ENCODE peak calls at places on chromosomes 4 and X, in six cellular contexts. One of them, this sample, is unnamed.

GRCh38 chrX:15761564-15762191 is 23.6 kb downstream of the CA5B start:
- DNase-seq in HCT116: no peak
- DNase-seq in spleen: no peak
- DNase-seq in SK-N-SH: peak
- DNase-seq in HepG2: no peak
- DNase-seq in vagina: no peak
- DNase-seq in this sample: no peak

GRCh38 chrX:125977851-125978250 is 188.2 kb downstream of the DCAF12L2 start:
- DNase-seq in HCT116: no peak
- DNase-seq in spleen: no peak
- DNase-seq in SK-N-SH: no peak
- DNase-seq in HepG2: no peak
- DNase-seq in vagina: no peak
- DNase-seq in this sample: no peak

GRCh38 chr4:128060130-128060619 is 937 bp upstream of the LARP1B start:
- DNase-seq in HCT116: no peak
- DNase-seq in spleen: no peak
- DNase-seq in SK-N-SH: peak
- DNase-seq in HepG2: no peak
- DNase-seq in vagina: no peak
- DNase-seq in this sample: no peak

GRCh38 chrX:15334561-15334960 is 762 bp downstream of the PIGA start:
- DNase-seq in HCT116: no peak
- DNase-seq in spleen: no peak
- DNase-seq in SK-N-SH: no peak
- DNase-seq in HepG2: no peak
- DNase-seq in vagina: no peak
- DNase-seq in this sample: no peak

GRCh38 chrX:135000516-135000915 is 9.7 kb downstream of the SMIM10 start:
- DNase-seq in HCT116: no peak
- DNase-seq in spleen: no peak
- DNase-seq in SK-N-SH: no peak
- DNase-seq in HepG2: no peak
- DNase-seq in vagina: no peak
- DNase-seq in this sample: no peak

GRCh38 chrX:103734125-103734760 is 23.5 kb downstream of the TMEM31 start:
- DNase-seq in HCT116: no peak
- DNase-seq in spleen: no peak
- DNase-seq in SK-N-SH: no peak
- DNase-seq in HepG2: no peak
- DNase-seq in vagina: no peak
- DNase-seq in this sample: no peak

GRCh38 chr4:187073820-187074219 is 350.2 kb upstream of the FAT1 start:
- DNase-seq in HCT116: no peak
- DNase-seq in spleen: no peak
- DNase-seq in SK-N-SH: no peak
- DNase-seq in HepG2: no peak
- DNase-seq in vagina: no peak
- DNase-seq in this sample: no peak

GRCh38 chr4:162408309-162408708 is 244.5 kb upstream of the FSTL5 start:
- DNase-seq in HCT116: no peak
- DNase-seq in spleen: no peak
- DNase-seq in SK-N-SH: no peak
- DNase-seq in HepG2: no peak
- DNase-seq in vagina: no peak
- DNase-seq in this sample: no peak

GRCh38 chrX:129932792-129933321 is 26.9 kb downstream of the UTP14A start:
- DNase-seq in HCT116: no peak
- DNase-seq in spleen: peak
- DNase-seq in SK-N-SH: no peak
- DNase-seq in HepG2: no peak
- DNase-seq in vagina: no peak
- DNase-seq in this sample: no peak

GRCh38 chr4:111781611-111782010 is 363.6 kb upstream of the FAM241A start:
- DNase-seq in HCT116: peak
- DNase-seq in spleen: no peak
- DNase-seq in SK-N-SH: no peak
- DNase-seq in HepG2: peak
- DNase-seq in vagina: no peak
- DNase-seq in this sample: no peak

GRCh38 chrX:126770179-126770578 is 49.4 kb upstream of the PRR32 start:
- DNase-seq in HCT116: no peak
- DNase-seq in spleen: no peak
- DNase-seq in SK-N-SH: peak
- DNase-seq in HepG2: no peak
- DNase-seq in vagina: no peak
- DNase-seq in this sample: no peak

DNA sequence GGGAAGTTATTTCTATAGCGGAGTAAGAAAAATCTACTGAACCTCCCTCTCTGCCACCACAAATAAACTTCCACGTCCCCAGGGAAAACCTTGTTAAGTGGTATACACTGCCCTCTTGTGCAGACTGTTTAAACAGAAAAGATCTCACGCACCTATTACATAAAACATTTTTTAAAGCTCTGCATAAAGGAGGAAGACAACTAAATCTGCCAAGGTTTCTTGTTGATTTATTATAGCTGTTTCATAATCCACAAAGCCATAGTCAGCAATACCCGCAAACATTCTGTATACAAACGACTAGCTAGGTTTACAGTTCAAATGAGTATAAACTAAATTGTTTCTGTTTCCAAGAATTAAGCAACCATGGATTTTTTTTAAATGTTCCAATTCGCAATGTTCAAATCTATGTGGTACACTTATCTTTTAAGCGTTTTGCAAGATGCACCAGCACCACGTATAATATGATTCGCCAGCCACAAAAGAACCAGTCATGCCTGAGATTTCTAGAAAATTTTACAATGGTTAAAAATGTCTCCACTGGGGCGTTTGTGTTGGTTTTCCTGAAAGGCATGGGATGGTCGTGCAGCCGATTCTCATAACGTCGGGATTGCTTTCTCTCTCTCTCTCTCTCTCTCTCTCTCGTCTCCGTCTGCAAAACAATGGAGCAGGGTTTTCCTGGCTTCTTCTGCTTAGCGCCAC is 164.6 kb downstream of the PRKX start:
- DNase-seq in HCT116: peak
- DNase-seq in spleen: no peak
- DNase-seq in SK-N-SH: peak
- DNase-seq in HepG2: peak
- DNase-seq in vagina: no peak
- DNase-seq in this sample: peak
- H3K4me3 ChIP-seq in HCT116: no peak
- H3K4me3 ChIP-seq in spleen: no peak
- H3K4me3 ChIP-seq in SK-N-SH: peak
- H3K4me3 ChIP-seq in HepG2: no peak
- H3K4me3 ChIP-seq in vagina: peak
- H3K4me3 ChIP-seq in this sample: peak

GRCh38 chr4:26022346-26022891 is 108.4 kb downstream of the SMIM20 start:
- DNase-seq in HCT116: no peak
- DNase-seq in spleen: no peak
- DNase-seq in SK-N-SH: no peak
- DNase-seq in HepG2: peak
- DNase-seq in vagina: no peak
- DNase-seq in this sample: no peak
- TF ChIP-seq POLR2AphosphoS5 in HCT116: no peak
- TF ChIP-seq POLR2AphosphoS5 in spleen: no peak
- TF ChIP-seq POLR2AphosphoS5 in SK-N-SH: no peak
- TF ChIP-seq POLR2AphosphoS5 in HepG2: no peak
- TF ChIP-seq POLR2AphosphoS5 in vagina: no peak
- TF ChIP-seq POLR2AphosphoS5 in this sample: no peak

DNA sequence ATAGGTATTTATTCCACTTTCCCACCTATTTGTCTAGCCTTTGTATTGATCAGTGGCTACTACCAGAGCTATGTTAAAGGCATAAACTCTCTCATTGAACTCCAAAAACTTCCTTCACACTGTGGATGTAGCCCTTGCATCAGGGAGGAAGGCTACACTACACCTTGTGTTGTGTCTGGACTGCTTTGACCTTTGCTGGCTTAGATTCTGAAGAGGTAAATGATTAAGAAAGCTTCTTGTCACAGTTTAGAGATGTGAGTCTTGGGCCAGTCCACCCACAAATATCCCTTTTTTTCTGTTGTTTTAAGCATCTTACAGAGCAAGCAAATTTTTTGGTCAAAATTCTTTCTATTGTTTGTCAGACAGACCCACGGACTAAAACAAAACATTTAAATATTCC is 1.9 kb downstream of the ENPEP start:
- DNase-seq in HCT116: no peak
- DNase-seq in spleen: no peak
- DNase-seq in SK-N-SH: no peak
- DNase-seq in HepG2: no peak
- DNase-seq in vagina: no peak
- DNase-seq in this sample: no peak
- H3K4me3 ChIP-seq in HCT116: no peak
- H3K4me3 ChIP-seq in spleen: no peak
- H3K4me3 ChIP-seq in SK-N-SH: no peak
- H3K4me3 ChIP-seq in HepG2: no peak
- H3K4me3 ChIP-seq in vagina: no peak
- H3K4me3 ChIP-seq in this sample: peak

GRCh38 chr4:8403173-8403753 is 37.3 kb downstream of the ACOX3 start:
- DNase-seq in HCT116: peak
- DNase-seq in spleen: peak
- DNase-seq in SK-N-SH: peak
- DNase-seq in HepG2: peak
- DNase-seq in vagina: no peak
- DNase-seq in this sample: no peak
- TF ChIP-seq POLR2AphosphoS5 in HCT116: no peak
- TF ChIP-seq POLR2AphosphoS5 in spleen: no peak
- TF ChIP-seq POLR2AphosphoS5 in SK-N-SH: no peak
- TF ChIP-seq POLR2AphosphoS5 in HepG2: no peak
- TF ChIP-seq POLR2AphosphoS5 in vagina: peak
- TF ChIP-seq POLR2AphosphoS5 in this sample: no peak

DNA sequence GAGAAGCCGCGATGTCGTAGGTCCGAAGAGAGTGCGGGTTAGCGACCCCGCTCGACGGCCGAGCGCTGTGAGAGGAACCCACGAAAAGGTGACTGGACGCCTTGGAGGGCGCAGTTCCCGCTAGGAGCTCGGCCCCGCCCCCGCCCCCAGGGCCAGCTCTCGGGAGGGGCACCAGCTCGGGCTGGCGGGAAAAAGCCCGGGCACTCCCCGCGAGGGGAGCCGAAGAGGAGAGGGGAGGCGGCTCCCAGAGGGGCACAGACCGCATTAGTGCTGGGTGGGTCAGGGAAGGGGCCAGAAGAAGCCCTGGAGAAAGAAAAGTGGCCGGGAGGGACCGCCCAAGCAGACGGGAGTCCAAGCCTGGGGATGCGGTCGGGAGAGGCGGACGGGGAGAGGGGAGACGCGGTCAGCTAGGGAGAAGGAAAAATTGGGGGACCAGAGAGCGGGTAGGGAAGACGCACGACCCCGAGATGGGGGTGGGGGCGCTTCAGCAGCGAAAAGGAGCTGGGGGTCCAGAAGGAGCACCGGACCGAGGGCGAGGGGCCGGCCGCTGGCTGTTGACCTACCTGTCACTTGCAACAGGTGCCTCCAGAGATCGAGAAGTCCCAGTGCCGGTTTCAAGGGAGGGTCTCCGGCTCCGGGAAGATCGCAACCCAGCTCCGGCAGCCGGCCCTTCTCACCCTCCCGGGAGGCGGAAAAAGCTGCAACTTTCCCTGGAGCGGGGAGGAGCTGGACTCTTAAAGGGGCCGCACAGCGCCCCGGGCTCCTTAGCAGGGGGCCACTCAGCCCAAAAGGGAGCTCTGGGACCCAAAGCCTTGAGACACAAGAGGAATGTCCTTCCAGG is at the start of gene SYTL4:
- DNase-seq in HCT116: peak
- DNase-seq in spleen: peak
- DNase-seq in SK-N-SH: peak
- DNase-seq in HepG2: no peak
- DNase-seq in vagina: no peak
- DNase-seq in this sample: no peak
- H3K4me3 ChIP-seq in HCT116: peak
- H3K4me3 ChIP-seq in spleen: peak
- H3K4me3 ChIP-seq in SK-N-SH: peak
- H3K4me3 ChIP-seq in HepG2: peak
- H3K4me3 ChIP-seq in vagina: peak
- H3K4me3 ChIP-seq in this sample: peak

DNA sequence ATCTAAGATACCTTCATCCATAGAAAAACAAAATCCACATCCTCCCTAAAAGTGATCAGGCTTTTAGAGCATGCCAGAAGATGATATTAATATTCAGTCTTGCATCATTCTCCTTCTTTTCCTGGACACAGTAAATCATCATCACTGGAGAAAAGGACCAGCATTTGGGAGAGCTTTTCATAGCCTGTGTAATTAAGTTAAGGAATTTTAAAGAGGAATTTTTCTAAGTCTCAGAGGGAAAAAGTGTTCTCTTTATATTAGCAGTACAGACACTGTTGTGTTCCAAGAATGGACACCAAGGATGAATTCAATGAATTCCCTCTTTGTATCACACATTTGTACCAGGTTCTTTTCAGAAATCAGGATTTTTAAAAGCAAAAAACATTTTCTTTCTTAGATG is 665 bp downstream of the SCRG1 start:
- DNase-seq in HCT116: no peak
- DNase-seq in spleen: no peak
- DNase-seq in SK-N-SH: no peak
- DNase-seq in HepG2: no peak
- DNase-seq in vagina: no peak
- DNase-seq in this sample: no peak
- TF ChIP-seq POLR2AphosphoS5 in HCT116: no peak
- TF ChIP-seq POLR2AphosphoS5 in spleen: no peak
- TF ChIP-seq POLR2AphosphoS5 in SK-N-SH: no peak
- TF ChIP-seq POLR2AphosphoS5 in HepG2: no peak
- TF ChIP-seq POLR2AphosphoS5 in vagina: no peak
- TF ChIP-seq POLR2AphosphoS5 in this sample: no peak

GRCh38 chrX:140092121-140092520 is 126.8 kb upstream of the CXorf66 start:
- DNase-seq in HCT116: no peak
- DNase-seq in spleen: no peak
- DNase-seq in SK-N-SH: no peak
- DNase-seq in HepG2: no peak
- DNase-seq in vagina: no peak
- DNase-seq in this sample: no peak
- H3K4me3 ChIP-seq in HCT116: no peak
- H3K4me3 ChIP-seq in spleen: no peak
- H3K4me3 ChIP-seq in SK-N-SH: no peak
- H3K4me3 ChIP-seq in HepG2: no peak
- H3K4me3 ChIP-seq in vagina: no peak
- H3K4me3 ChIP-seq in this sample: peak

DNA sequence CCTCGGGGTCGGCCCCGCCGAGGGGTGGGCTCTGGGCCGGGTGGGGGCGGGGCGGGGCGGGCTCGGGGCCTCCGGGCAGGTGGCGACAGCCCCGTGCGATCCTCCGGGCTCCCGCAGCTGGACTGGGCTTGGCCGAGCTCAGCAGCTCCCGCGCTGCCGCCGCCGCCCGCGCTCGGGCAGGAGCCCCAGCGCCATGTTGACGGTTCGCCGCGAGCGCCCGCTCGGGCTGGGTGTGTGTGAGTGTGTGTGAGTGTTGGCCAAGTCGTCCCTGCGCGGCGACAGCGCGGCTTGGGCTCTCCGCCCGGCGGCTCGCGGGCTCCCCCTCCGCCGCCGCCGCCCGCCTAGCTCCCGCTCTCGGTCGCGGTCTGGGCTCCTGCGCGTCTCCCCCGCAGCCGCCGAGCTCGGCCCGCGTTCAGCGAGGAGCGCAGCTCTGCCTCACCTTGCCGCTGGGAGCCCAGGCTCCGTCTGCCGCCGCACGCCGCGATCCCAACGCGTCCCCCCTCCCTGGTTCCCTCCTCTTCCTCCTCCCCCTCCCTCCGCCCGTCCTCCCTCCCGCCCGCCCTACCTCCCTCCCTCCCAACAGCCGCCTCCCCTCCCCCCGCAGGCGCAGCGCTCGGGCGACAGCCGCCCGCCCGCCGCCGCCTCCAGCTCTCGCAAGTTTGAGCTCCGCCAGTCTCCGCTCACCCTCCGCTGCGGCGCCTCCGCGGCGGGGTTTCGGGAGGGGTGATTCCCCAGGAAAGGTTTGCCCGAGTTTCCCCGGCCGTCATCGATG is at the start of gene BCOR:
- DNase-seq in HCT116: no peak
- DNase-seq in spleen: peak
- DNase-seq in SK-N-SH: peak
- DNase-seq in HepG2: no peak
- DNase-seq in vagina: no peak
- DNase-seq in this sample: no peak
- TF ChIP-seq POLR2AphosphoS5 in HCT116: peak
- TF ChIP-seq POLR2AphosphoS5 in spleen: peak
- TF ChIP-seq POLR2AphosphoS5 in SK-N-SH: peak
- TF ChIP-seq POLR2AphosphoS5 in HepG2: peak
- TF ChIP-seq POLR2AphosphoS5 in vagina: no peak
- TF ChIP-seq POLR2AphosphoS5 in this sample: peak